ENCODE peak calls at places on chromosomes 6 and 20, in five cellular contexts. H is pancreas, Z is B cell, F is A549, W is heart right ventricle. V is an unnamed sample.

GRCh38 chr6:10526156-10526555 is 5.0 kb downstream of the GCNT2 start:
- DNase-seq in H (no peak), Z (no peak), F (no peak), W (no peak), V (peak; percentile 21)

GRCh38 chr6:32843979-32844838 is at the start of gene PSMB8:
- DNase-seq in H (peak; percentile 94), Z (peak; percentile 100), F (peak; percentile 86), W (peak; percentile 97), V (peak; percentile 98)

GRCh38 chr20:62387993-62388635 is 1.2 kb downstream of the RPS21 start:
- DNase-seq in H (no peak), Z (no peak), F (no peak), W (no peak), V (no peak)

GRCh38 chr6:98927534-98927933 is 20.2 kb downstream of the FBXL4 start:
- DNase-seq in H (no peak), Z (no peak), F (no peak), W (peak; percentile 11), V (no peak)

GRCh38 chr6:39876826-39877225 is 57.4 kb downstream of the MOCS1 start:
- DNase-seq in H (no peak), Z (no peak), F (no peak), W (no peak), V (no peak)

GRCh38 chr6:156808287-156808686 is 31.1 kb downstream of the ARID1B start:
- DNase-seq in H (no peak), Z (no peak), F (no peak), W (no peak), V (no peak)

GRCh38 chr6:170583736-170584180 is 679 bp downstream of the PDCD2 start:
- DNase-seq in H (no peak), Z (no peak), F (peak; percentile 7), W (no peak), V (no peak)

GRCh38 chr6:159701413-159701999 is 8.5 kb upstream of the SOD2 start:
- DNase-seq in H (no peak), Z (no peak), F (peak; percentile 49), W (no peak), V (peak; percentile 92)

GRCh38 chr6:76697585-76697984 is 625.1 kb upstream of the IMPG1 start:
- DNase-seq in H (no peak), Z (no peak), F (no peak), W (no peak), V (peak; percentile 31)
- TF ChIP-seq CTCF in H (no peak), Z (no peak), F (no peak), W (peak; percentile 15), V (peak; percentile 54)

GRCh38 chr6:65259080-65259479 is 447.9 kb downstream of the EYS start:
- DNase-seq in H (no peak), Z (no peak), F (no peak), W (no peak), V (peak; percentile 52)
- TF ChIP-seq CTCF in H (no peak), Z (no peak), F (no peak), W (no peak), V (peak; percentile 23)

GRCh38 chr6:100370265-100370664 is 94.5 kb downstream of the SIM1 start:
- DNase-seq in H (no peak), Z (no peak), F (no peak), W (no peak), V (no peak)
- TF ChIP-seq CTCF in H (no peak), Z (no peak), F (peak; percentile 17), W (no peak), V (peak; percentile 4)

GRCh38 chr6:5422321-5422915 is 161.1 kb downstream of the FARS2 start:
- DNase-seq in H (peak; percentile 18), Z (no peak), F (no peak), W (no peak), V (peak; percentile 53)
- TF ChIP-seq CTCF in H (peak; percentile 30), Z (peak; percentile 14), F (peak; percentile 43), W (peak; percentile 47), V (peak; percentile 38)

V was measured in MCF 10A.